ENCODE peak calls at places on chromosomes 12 and 14, in seven cellular contexts. W, T, A, G, N, P and K are unnamed samples. For H3K4me1 and H3K27me3, the result is how much of the 10 kb centered on the place peaks cover.

GRCh38 chr12:83016226-83016835 is 329.6 kb downstream of the TMTC2 start:
- DNase-seq in W (no peak), T (no peak), A (peak), G (peak), N (no peak), P (peak), K (no peak)

GRCh38 chr12:106170285-106170684 is 31.5 kb upstream of the NUAK1 start:
- DNase-seq in W (no peak), T (no peak), A (peak), G (no peak), N (peak), P (no peak), K (no peak)

GRCh38 chr12:127400231-127400630 is 866.7 kb upstream of the TMEM132C start:
- DNase-seq in W (no peak), T (no peak), A (peak), G (no peak), N (no peak), P (no peak), K (no peak)

GRCh38 chr14:78946949-78947348 is 776.8 kb downstream of the NRXN3 start:
- DNase-seq in W (no peak), T (no peak), A (no peak), G (no peak), N (no peak), P (no peak), K (no peak)

GRCh38 chr12:12902036-12902435 is 10.7 kb downstream of the GPRC5A start:
- DNase-seq in W (peak), T (no peak), A (peak), G (no peak), N (no peak), P (no peak), K (no peak)

GRCh38 chr12:82314406-82314892 is 43.7 kb downstream of the CCDC59 start:
- DNase-seq in W (no peak), T (no peak), A (peak), G (peak), N (no peak), P (no peak), K (no peak)

GRCh38 chr14:71142375-71143038 is 235.2 kb downstream of the PCNX1 start:
- DNase-seq in W (no peak), T (no peak), A (peak), G (no peak), N (no peak), P (no peak), K (no peak)

GRCh38 chr14:72617391-72618011 is 276.4 kb downstream of the DPF3 start:
- DNase-seq in W (no peak), T (no peak), A (peak), G (no peak), N (peak), P (peak), K (no peak)

GRCh38 chr12:122992386-122992785 is 11.9 kb downstream of the ARL6IP4 start:
- DNase-seq in W (no peak), T (no peak), A (no peak), G (no peak), N (peak), P (no peak), K (no peak)

GRCh38 chr12:109613611-109614455 is 40.2 kb downstream of the MVK start:
- DNase-seq in W (no peak), T (no peak), A (no peak), G (no peak), N (no peak), P (no peak), K (no peak)

GRCh38 chr12:115140981-115141380 is 457.0 kb upstream of the TBX3 start:
- DNase-seq in W (no peak), T (no peak), A (no peak), G (no peak), N (no peak), P (no peak), K (no peak)

GRCh38 chr12:30624009-30624408 is 71.7 kb downstream of the IPO8 start:
- DNase-seq in W (no peak), T (no peak), A (no peak), G (no peak), N (no peak), P (no peak), K (no peak)

DNA sequence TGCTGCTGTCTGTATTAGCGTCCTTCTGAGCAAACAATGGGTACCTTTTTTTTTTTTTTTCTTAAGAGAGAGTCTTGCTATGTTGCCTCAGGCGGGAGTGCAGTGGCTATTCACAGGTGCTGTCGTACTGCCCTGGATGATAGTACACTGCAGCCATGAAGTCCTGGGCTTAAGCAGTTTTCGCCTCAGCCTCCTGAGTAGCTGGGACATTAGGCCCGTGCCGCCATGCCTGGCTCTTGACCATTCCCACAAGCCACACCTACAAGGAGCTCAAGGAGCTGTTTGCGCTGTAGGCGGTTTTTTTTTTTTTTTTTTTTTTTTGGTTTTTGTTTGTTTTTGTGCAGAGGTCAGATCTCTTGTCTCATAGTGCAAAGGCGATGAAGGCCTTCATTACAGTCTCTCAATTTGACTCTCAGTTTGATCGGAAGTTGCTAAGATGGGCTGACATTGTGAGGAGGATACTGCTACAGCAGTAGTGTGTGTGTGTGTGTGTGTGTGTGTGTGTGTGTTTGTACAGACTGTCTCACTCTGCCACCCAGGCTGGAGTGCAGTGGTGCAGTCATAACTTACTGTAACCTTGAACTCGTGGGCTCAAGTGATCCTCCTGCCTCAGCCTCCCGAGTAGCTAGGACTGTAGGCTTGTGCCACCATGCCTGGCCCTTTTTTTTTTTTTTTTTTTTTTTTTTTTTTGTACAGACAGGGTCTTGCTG is 34.2 kb downstream of the TRAF3 start:
- DNase-seq in W (no peak), T (no peak), A (no peak), G (no peak), N (no peak), P (no peak), K (no peak)
- H3K4me1 ChIP-seq in W (under half), T (under half), A (under half), G (under half), N (under half), P (under half), K (under half)

DNA sequence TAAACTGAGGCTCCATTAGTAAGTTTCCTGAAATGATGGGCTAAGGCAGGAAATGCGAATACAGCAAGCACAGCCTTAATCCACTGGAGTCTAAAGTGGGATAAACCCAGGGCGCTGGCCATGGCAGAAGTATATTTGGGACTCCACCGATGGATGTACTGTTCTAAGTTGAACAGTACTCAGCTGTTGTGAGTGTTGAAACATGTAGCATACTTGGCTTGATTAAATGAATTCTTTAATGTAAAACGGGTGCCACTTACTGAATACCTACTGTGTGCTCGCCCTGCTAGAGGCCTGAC is 1.0 kb downstream of the SSPN start:
- DNase-seq in W (no peak), T (no peak), A (peak), G (no peak), N (no peak), P (no peak), K (no peak)
- H3K4me3 ChIP-seq in W (peak), T (peak), A (no peak), G (no peak), N (peak), P (peak), K (no peak)

GRCh38 chr14:92880851-92881250 is 42.1 kb upstream of the CHGA start:
- DNase-seq in W (no peak), T (no peak), A (peak), G (peak), N (no peak), P (no peak), K (no peak)
- H3K27me3 ChIP-seq in W (under half), T (under half), A (under half), G (under half), N (under half), P (under half), K (under half)

DNA sequence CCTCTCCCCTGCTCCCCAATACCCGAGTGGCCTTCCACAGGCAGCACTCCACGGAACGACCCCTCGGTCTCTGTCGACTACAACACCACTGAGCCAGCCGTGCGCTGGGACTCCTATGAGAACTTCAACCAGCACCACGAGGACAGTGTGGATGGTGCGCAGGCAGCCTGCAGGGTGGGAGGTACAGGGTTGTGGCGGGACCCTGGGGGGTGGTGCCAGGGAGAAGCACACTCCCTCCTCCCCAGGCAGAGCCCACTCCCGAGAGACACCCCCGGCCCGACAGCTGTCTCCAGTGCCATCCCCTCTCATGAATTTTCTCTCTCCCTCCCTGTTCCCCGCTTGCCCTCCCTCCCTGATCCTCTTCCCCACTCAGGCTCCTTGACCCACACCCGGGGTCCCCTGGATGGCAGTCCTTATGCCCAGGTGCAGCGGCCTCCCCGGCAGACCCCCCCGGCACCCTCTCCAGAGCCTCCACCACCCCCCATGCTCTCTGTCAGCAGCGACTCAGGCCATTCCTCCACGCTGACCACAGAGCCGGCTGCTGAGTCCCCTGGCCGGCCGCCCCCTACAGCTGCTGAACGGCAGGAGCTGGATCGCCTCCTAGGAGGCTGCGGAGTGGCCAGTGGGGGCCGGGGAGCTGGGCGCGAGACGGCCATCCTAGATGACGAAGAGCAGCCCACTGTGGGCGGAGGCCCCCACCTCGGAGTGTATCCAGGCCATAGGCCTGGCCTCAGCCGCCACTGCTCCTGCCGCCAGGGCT is 9.0 kb downstream of the TNS2 start:
- DNase-seq in W (peak), T (no peak), A (no peak), G (no peak), N (peak), P (no peak), K (no peak)
- H3K4me1 ChIP-seq in W (under half), T (under half), A (under half), G (under half), N (under half), P (half or more), K (under half)

GRCh38 chr14:36271939-36272907 is 48.2 kb downstream of the MBIP start:
- DNase-seq in W (no peak), T (no peak), A (peak), G (no peak), N (no peak), P (no peak), K (no peak)
- H3K4me3 ChIP-seq in W (no peak), T (peak), A (peak), G (no peak), N (peak), P (peak), K (peak)

GRCh38 chr12:16607895-16608294 is 1.9 kb upstream of the LMO3 start:
- DNase-seq in W (no peak), T (no peak), A (no peak), G (peak), N (no peak), P (no peak), K (no peak)
- H3K27me3 ChIP-seq in W (under half), T (under half), A (under half), G (under half), N (under half), P (under half), K (under half)

DNA sequence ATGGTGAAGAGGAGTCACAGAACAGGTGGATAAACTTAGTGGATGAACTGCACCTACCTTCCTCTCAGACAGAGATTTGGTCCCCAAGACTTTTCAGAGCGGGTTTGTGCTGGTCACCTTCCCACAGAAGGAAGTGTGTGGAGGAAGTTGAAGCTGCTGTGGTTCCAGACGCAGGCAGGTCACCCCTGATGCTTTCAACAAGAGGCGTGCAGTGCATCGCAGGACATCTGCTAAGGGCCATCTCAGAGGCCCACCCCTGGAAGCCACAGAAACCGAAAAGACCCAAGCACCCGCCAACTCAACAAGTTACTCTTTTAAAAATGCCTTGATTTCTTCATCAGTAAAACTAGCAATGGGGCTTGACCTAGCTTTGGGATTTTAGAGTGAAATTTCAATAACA is 1.0 kb upstream of the GPX2 start:
- DNase-seq in W (no peak), T (no peak), A (no peak), G (no peak), N (no peak), P (no peak), K (no peak)
- H3K4me1 ChIP-seq in W (under half), T (under half), A (under half), G (half or more), N (under half), P (under half), K (under half)

DNA sequence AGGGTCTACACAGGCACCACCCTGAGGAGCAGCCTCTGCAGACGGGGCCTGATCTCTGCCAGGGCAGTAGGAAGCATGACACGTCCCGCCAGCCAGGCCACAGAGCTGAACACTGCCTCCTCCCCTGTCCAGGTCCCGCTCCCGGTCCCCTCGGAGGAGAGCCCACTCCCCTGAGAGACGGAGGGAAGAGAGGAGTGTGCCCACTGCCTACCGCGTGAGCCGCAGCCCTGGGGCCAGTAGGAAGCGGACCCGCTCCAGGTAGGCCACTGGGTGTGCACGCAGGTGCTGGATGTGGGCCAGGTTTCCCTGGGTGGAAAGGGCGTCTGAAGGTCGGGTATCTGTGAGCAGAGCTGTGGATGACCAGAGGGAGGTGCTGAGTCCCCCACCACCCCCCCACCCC is 41.9 kb upstream of the MMP17 start:
- DNase-seq in W (no peak), T (no peak), A (no peak), G (no peak), N (no peak), P (no peak), K (no peak)
- H3K4me3 ChIP-seq in W (no peak), T (no peak), A (no peak), G (no peak), N (no peak), P (no peak), K (no peak)